ENCODE peak calls at places on chromosomes 3 and 15, in six cellular contexts. Q is Right ventricle myocardium superior, N is NCI-H2029 treated with DMSO at 0.1 percent for 48 hours, U is EH, Y is nucleus accumbens, Z is iris pigment epithelial cell. K is an unnamed sample.
A peak's percentile ranks its signal among the peaks of the same experiment; 100 is the strongest.

GRCh38 chr3:27914199-27914598 is 192.1 kb upstream of the EOMES start:
- DNase-seq in Z (no peak), U (peak; percentile 8), N (no peak), Y (no peak), Q (no peak), K (no peak)

GRCh38 chr3:99637041-99637380 is 1.4 kb upstream of the COL8A1 start:
- DNase-seq in Q (no peak), Z (peak; percentile 89), Y (no peak), N (no peak), U (no peak), K (no peak)

GRCh38 chr3:131174752-131175151 is 148.1 kb downstream of the NEK11 start:
- DNase-seq in Q (no peak), Y (no peak), U (peak; percentile 31), N (peak; percentile 2), Z (peak; percentile 53), K (no peak)

GRCh38 chr3:185928532-185928931 is 9.3 kb downstream of the TRA2B start:
- DNase-seq in N (no peak), Z (no peak), Y (no peak), U (no peak), Q (no peak), K (no peak)

GRCh38 chr3:177553012-177553411 is 355.7 kb upstream of the TBL1XR1 start:
- DNase-seq in Z (no peak), N (no peak), Q (no peak), Y (no peak), U (no peak), K (no peak)

GRCh38 chr3:192831801-192832347 is 85.8 kb downstream of the MB21D2 start:
- DNase-seq in U (peak; percentile 59), Q (no peak), Y (no peak), Z (no peak), N (no peak), K (no peak)

GRCh38 chr15:45179221-45179985 is 8.4 kb downstream of the SHF start:
- DNase-seq in Z (no peak), Y (no peak), Q (no peak), N (no peak), U (peak; percentile 22), K (no peak)

GRCh38 chr3:52845691-52846426 is 11.0 kb upstream of the MUSTN1 start:
- DNase-seq in Y (no peak), N (no peak), Z (no peak), Q (peak; percentile 24), U (no peak), K (no peak)

GRCh38 chr3:42229266-42229941 is 36.6 kb downstream of the CCK start:
- DNase-seq in Q (no peak), Y (no peak), Z (no peak), N (no peak), U (no peak), K (no peak)

GRCh38 chr3:8937064-8938020 is 25.9 kb downstream of the RAD18 start:
- DNase-seq in N (no peak), U (peak; percentile 91), Z (peak; percentile 94), Q (no peak), Y (no peak), K (no peak)

K was measured in COR-L47.